ENCODE peak calls at places on chromosomes 1 and 21, in nine cellular contexts. B is naive thymus-derived CD4-positive, alpha-beta T cell; R is GM23248; Q is type B pancreatic cell; S is T-helper 17 cell; P is KG1; D is stimulated activated CD8-positive, alpha-beta memory T cell treated with anti-CD3 and anti-CD28 coated beads, Interleukin-4, amount 100 ng/mL, for 1 hour; Y is memory B cell; H is COR-L47. C is an unnamed sample.

GRCh38 chr1:11676386-11677103 is 4.4 kb downstream of the MAD2L2 start:
- DNase-seq in B (no peak), R (no peak), Q (no peak), S (no peak), P (no peak), D (no peak), Y (no peak), H (no peak), C (no peak)

GRCh38 chr1:21205416-21205815 is 28.7 kb upstream of the EIF4G3 start:
- DNase-seq in B (no peak), R (no peak), Q (no peak), S (no peak), P (no peak), D (no peak), Y (no peak), H (no peak), C (no peak)

GRCh38 chr1:1881727-1882126 is 9.2 kb downstream of the GNB1 start:
- DNase-seq in B (no peak), R (no peak), Q (no peak), S (no peak), P (no peak), D (no peak), Y (no peak), H (no peak), C (no peak)

GRCh38 chr1:183097438-183098051 is 74.3 kb downstream of the LAMC1 start:
- DNase-seq in B (no peak), R (peak; percentile 80), Q (no peak), S (no peak), P (no peak), D (no peak), Y (no peak), H (no peak), C (no peak)

GRCh38 chr21:28714795-28715464 is 277.7 kb downstream of the LTN1 start:
- DNase-seq in B (no peak), R (peak; percentile 70), Q (no peak), S (no peak), P (no peak), D (no peak), Y (no peak), H (no peak), C (no peak)

GRCh38 chr1:62040973-62041372 is 153.7 kb upstream of the L1TD1 start:
- DNase-seq in B (no peak), R (no peak), Q (no peak), S (no peak), P (no peak), D (no peak), Y (no peak), H (no peak), C (no peak)

GRCh38 chr21:44836666-44837471 is 19.0 kb upstream of the SUMO3 start:
- DNase-seq in B (no peak), R (peak; percentile 77), Q (no peak), S (no peak), P (no peak), D (no peak), Y (no peak), H (no peak), C (no peak)

GRCh38 chr21:45288441-45288841 is 746 bp upstream of the POFUT2 start:
- DNase-seq in B (no peak), R (peak; percentile 57), Q (peak; percentile 68), S (no peak), P (no peak), D (no peak), Y (no peak), H (no peak), C (no peak)

GRCh38 chr1:188594542-188595235 is 1765.9 kb downstream of the PLA2G4A start:
- DNase-seq in B (no peak), R (no peak), Q (no peak), S (no peak), P (no peak), D (no peak), Y (no peak), H (no peak), C (no peak)

GRCh38 chr1:31054349-31054748 is 11.2 kb downstream of the PUM1 start:
- DNase-seq in B (no peak), R (peak; percentile 84), Q (no peak), S (no peak), P (no peak), D (no peak), Y (no peak), H (no peak), C (no peak)